ENCODE peak calls at places on chromosomes 12 and 14, in six cellular contexts. B is AG10803, M is neural progenitor cell, L is body of pancreas, F is AG04450, S is fibroblast of lung. X is an unnamed sample.
A peak's percentile ranks its signal among the peaks of the same experiment; 100 is the strongest.

GRCh38 chr14:104555621-104556255 is 23.8 kb upstream of the C14orf180 start:
- DNase-seq in B (no peak), M (no peak), L (no peak), F (no peak), S (no peak), X (no peak)

GRCh38 chr12:52992699-52993557 is 13.3 kb upstream of the EIF4B start:
- DNase-seq in B (no peak), M (no peak), L (peak; percentile 52), F (no peak), S (peak; percentile 69), X (no peak)

GRCh38 chr14:54026671-54027070 is 70.0 kb upstream of the BMP4 start:
- DNase-seq in B (no peak), M (no peak), L (no peak), F (no peak), S (no peak), X (no peak)

GRCh38 chr14:88748288-88748687 is 44.5 kb downstream of the EML5 start:
- DNase-seq in B (no peak), M (no peak), L (no peak), F (no peak), S (no peak), X (no peak)

GRCh38 chr14:98208074-98208675 is 1063.8 kb downstream of the BCL11B start:
- DNase-seq in B (no peak), M (no peak), L (no peak), F (no peak), S (no peak), X (no peak)

GRCh38 chr12:103964805-103965204 is 867 bp upstream of the TDG start:
- DNase-seq in B (no peak), M (no peak), L (no peak), F (no peak), S (no peak), X (no peak)

GRCh38 chr12:104334581-104334980 is 31.0 kb downstream of the EID3 start:
- DNase-seq in B (no peak), M (no peak), L (no peak), F (no peak), S (no peak), X (no peak)

GRCh38 chr14:55136868-55137785 is 8.1 kb downstream of the LGALS3 start:
- DNase-seq in B (peak; percentile 83), M (no peak), L (peak; percentile 62), F (peak; percentile 71), S (peak; percentile 92), X (peak; percentile 89)

GRCh38 chr14:51093371-51094281 is 1.3 kb downstream of the TRIM9 start:
- DNase-seq in B (no peak), M (peak; percentile 75), L (peak; percentile 47), F (no peak), S (peak; percentile 20), X (no peak)

GRCh38 chr12:17215754-17216153 is 609.8 kb upstream of the LMO3 start:
- DNase-seq in B (no peak), M (peak; percentile 32), L (no peak), F (no peak), S (no peak), X (no peak)

GRCh38 chr12:25364529-25365339 is 114.0 kb upstream of the KRAS start:
- DNase-seq in B (no peak), M (no peak), L (no peak), F (no peak), S (no peak), X (no peak)

GRCh38 chr14:72201645-72202044 is 269.4 kb downstream of the RGS6 start:
- DNase-seq in B (no peak), M (no peak), L (no peak), F (no peak), S (no peak), X (no peak)

GRCh38 chr14:29220077-29220476 is 453.5 kb downstream of the FOXG1 start:
- DNase-seq in B (no peak), M (no peak), L (no peak), F (no peak), S (no peak), X (no peak)

GRCh38 chr14:72880820-72881219 is 13.1 kb downstream of the DPF3 start:
- DNase-seq in B (no peak), M (no peak), L (no peak), F (no peak), S (no peak), X (no peak)

GRCh38 chr14:85319998-85320397 is 209.9 kb upstream of the FLRT2 start:
- DNase-seq in B (no peak), M (no peak), L (no peak), F (no peak), S (peak; percentile 74), X (no peak)

GRCh38 chr14:93228550-93228949 is 21.5 kb downstream of the UBR7 start:
- DNase-seq in B (no peak), M (no peak), L (no peak), F (no peak), S (no peak), X (no peak)

GRCh38 chr12:44227601-44228000 is 391.7 kb downstream of the TMEM117 start:
- DNase-seq in B (peak; percentile 14), M (no peak), L (no peak), F (no peak), S (no peak), X (no peak)

GRCh38 chr14:59017285-59017965 is 171.0 kb upstream of the DAAM1 start:
- DNase-seq in B (no peak), M (no peak), L (no peak), F (no peak), S (peak; percentile 34), X (no peak)

GRCh38 chr12:96078281-96078761 is 42.9 kb upstream of the LTA4H start:
- DNase-seq in B (no peak), M (no peak), L (peak; percentile 23), F (no peak), S (peak; percentile 30), X (peak; percentile 62)

GRCh38 chr12:120290541-120291312 is 976 bp downstream of the RNU4-2 start:
- DNase-seq in B (peak; percentile 18), M (peak; percentile 30), L (peak; percentile 79), F (no peak), S (no peak), X (no peak)

GRCh38 chr14:73567365-73567764 is 1.6 kb upstream of the ACOT2 start:
- DNase-seq in B (no peak), M (no peak), L (no peak), F (no peak), S (no peak), X (no peak)

GRCh38 chr12:42588981-42589464 is 523 bp downstream of the PRICKLE1 start:
- DNase-seq in B (no peak), M (peak; percentile 84), L (peak; percentile 33), F (no peak), S (no peak), X (no peak)
- TF ChIP-seq CTCF in B (peak; percentile 40), M (peak; percentile 68), L (peak; percentile 53), F (peak; percentile 66), S (peak; percentile 42), X (peak; percentile 63)

DNA sequence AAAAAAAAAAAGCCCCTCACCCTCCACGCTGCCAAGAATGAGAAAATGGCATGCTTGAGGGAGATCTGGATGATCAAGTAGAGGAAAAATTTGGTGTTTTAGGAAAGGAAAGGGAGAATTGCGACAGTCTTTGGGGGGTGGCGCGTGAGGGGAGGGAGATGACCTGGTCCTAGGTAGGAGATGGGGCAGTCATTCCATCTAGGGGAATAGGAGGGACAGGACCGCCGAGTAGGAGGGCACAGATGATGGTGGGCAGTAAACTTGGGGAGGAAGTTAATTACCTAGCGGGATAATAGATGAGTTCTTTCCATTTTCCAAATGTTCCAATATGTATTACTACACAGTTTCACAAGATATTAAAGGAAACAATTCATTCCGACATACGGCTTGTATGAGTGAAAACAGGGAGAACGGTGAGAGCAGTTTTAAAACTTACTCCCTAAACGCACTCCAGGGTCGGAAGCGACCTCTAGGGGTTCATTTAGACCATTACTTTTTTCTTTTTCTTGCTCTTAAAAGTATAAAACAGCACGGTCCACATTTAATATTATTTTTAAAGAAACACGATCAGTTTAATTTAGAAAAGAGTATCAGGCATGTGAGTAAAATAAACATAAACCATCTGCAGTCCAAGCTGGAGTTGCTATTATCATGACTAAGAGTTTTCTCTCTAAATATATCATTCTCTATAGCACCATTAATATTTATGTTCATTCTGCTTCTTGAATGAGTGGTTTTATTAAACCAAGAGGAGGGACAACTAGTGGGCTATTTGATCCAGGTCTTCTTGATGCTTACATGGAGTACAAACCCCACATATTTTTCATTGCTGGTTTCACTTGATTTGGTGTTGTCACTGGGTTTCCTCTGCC is 3.0 kb upstream of the FNTB start:
- DNase-seq in B (peak; percentile 68), M (peak; percentile 58), L (peak; percentile 54), F (no peak), S (peak; percentile 50), X (peak; percentile 38)
- H3K4me3 ChIP-seq in B (peak overlapping the region; percentile 34), M (peak overlapping the region; percentile 38), L (no peak overlapping the region), F (peak overlapping the region; percentile 30), S (peak overlapping the region; percentile 28), X (peak overlapping the region; percentile 9)

GRCh38 chr12:73514672-73515071 is 1023.0 kb upstream of the ATXN7L3B start:
- DNase-seq in B (no peak), M (peak; percentile 51), L (no peak), F (no peak), S (no peak), X (no peak)
- TF ChIP-seq CTCF in B (no peak), M (peak; percentile 41), L (no peak), F (no peak), S (no peak), X (no peak)

GRCh38 chr14:20989787-20990600 is at the start of gene METTL17:
- DNase-seq in B (peak; percentile 98), M (peak; percentile 96), L (peak; percentile 96), F (peak; percentile 96), S (peak; percentile 98), X (peak; percentile 94)
- H3K4me3 ChIP-seq in B (peak within 1 kb of the TSS; percentile 92), M (peak within 1 kb of the TSS; percentile 87), L (peak within 1 kb of the TSS; percentile 33), F (peak within 1 kb of the TSS; percentile 88), S (peak within 1 kb of the TSS; percentile 75), X (peak within 1 kb of the TSS; percentile 85)

GRCh38 chr12:57764662-57765002 is 2.2 kb downstream of the CYP27B1 start:
- DNase-seq in B (no peak), M (no peak), L (peak; percentile 82), F (no peak), S (no peak), X (no peak)

GRCh38 chr12:57766464-57767311 is at the start of gene CYP27B1:
- DNase-seq in B (no peak), M (peak; percentile 79), L (no peak), F (no peak), S (peak; percentile 33), X (no peak)

GRCh38 chr12:57765698-57766463 is 997 bp downstream of the CYP27B1 start:
- DNase-seq in B (no peak), M (no peak), L (no peak), F (no peak), S (no peak), X (no peak)

GRCh38 chr12:57763881-57764661 is 2.8 kb downstream of the CYP27B1 start:
- DNase-seq in B (no peak), M (no peak), L (no peak), F (no peak), S (no peak), X (no peak)

DNA sequence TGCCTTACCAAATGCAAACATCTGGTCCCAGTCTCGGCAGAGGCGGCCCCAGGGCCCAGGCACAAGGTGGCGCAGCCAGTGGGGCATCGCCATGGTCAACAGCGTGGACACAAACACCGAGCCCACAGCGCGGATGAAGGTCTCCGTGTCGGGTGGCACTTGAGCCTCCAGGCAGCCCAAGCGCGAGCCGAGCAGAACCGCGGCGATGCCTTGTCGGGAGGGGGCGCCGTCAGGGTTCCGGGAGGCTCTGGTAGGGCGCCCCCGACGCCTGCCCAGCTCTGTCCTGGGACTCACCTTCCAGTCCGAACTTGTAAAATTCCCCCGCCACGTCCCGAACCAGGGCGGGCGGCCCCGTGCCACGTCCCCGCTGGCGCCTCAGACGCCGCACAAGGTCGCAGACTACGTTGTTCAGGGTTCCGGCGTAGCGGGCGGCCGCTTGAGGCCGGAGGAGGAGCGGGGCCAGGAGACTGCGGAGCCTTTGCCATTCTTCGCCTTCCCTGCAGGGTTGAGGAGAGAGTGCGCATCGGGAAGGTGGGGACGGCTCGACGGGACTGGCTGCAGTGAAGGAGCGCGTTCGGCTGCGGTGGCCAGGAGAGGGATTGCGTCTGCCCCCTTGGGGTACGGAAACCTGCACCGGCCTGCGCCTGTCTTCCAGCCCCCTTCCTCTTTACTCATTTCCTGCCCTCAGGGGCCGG is 1.7 kb downstream of the CYP27B1 start:
- DNase-seq in B (no peak), M (peak; percentile 73), L (peak; percentile 42), F (no peak), S (peak; percentile 28), X (no peak)
- TF ChIP-seq CTCF in B (peak; percentile 33), M (peak; percentile 51), L (peak; percentile 5), F (peak; percentile 44), S (peak; percentile 21), X (peak; percentile 22)